ENCODE peak calls at places on chromosomes 13 and 19, in five cellular contexts. E is CD8-positive, alpha-beta memory T cell; P is fibroblast of lung; H is gastrocnemius medialis; N is lower lobe of right lung. B is an unnamed sample. For H3K4me1 and H3K36me3, the result is how much of the 10 kb centered on the place peaks cover.

GRCh38 chr19:30968210-30968609 is 381.0 kb downstream of the TSHZ3 start:
- DNase-seq in P (no peak), E (no peak), H (no peak), N (no peak), B (no peak)

GRCh38 chr13:111926501-111927180 is 140.3 kb upstream of the SOX1 start:
- DNase-seq in P (no peak), E (no peak), H (no peak), N (no peak), B (no peak)

GRCh38 chr13:38358703-38359102 is 9.1 kb downstream of the UFM1 start:
- DNase-seq in H (no peak), P (no peak), E (no peak), N (no peak), B (no peak)

GRCh38 chr13:35729926-35730627 is 253.6 kb upstream of the MAB21L1 start:
- DNase-seq in E (no peak), N (no peak), H (peak), P (no peak), B (no peak)

GRCh38 chr19:55383279-55383788 is 758 bp downstream of the TMEM238 start:
- DNase-seq in P (no peak), H (no peak), E (no peak), N (no peak), B (no peak)

GRCh38 chr19:48897181-48897580 is 1.4 kb downstream of the TULP2 start:
- DNase-seq in N (no peak), E (no peak), H (no peak), P (no peak), B (no peak)

GRCh38 chr19:13670846-13671245 is 93.5 kb upstream of the MRI1 start:
- DNase-seq in E (no peak), P (no peak), N (no peak), H (no peak), B (no peak)

GRCh38 chr19:51948979-51949378 is 21.7 kb downstream of the ZNF613 start:
- DNase-seq in N (no peak), E (no peak), P (peak), H (no peak), B (no peak)

GRCh38 chr13:20127563-20128458 is 33.0 kb downstream of the GJA3 start:
- DNase-seq in E (no peak), N (peak), P (peak), H (peak), B (no peak)

GRCh38 chr13:30493670-30494381 is 28.1 kb upstream of the HMGB1 start:
- DNase-seq in N (no peak), E (no peak), P (no peak), H (no peak), B (no peak)

GRCh38 chr19:53394522-53394973 is 401 bp upstream of the ZNF765 start:
- DNase-seq in H (peak), N (peak), P (no peak), E (no peak), B (no peak)

GRCh38 chr19:54436561-54437229 is 12.3 kb upstream of the LENG8 start:
- DNase-seq in E (no peak), H (no peak), N (no peak), P (no peak), B (no peak)

GRCh38 chr19:4971424-4971793 is 2.5 kb downstream of the KDM4B start:
- DNase-seq in H (peak), P (no peak), N (no peak), E (no peak), B (no peak)

GRCh38 chr19:47499371-47499770 is 15.4 kb upstream of the KPTN start:
- DNase-seq in E (no peak), N (no peak), H (no peak), P (no peak), B (no peak)

GRCh38 chr13:38624822-38625221 is 62.1 kb upstream of the FREM2 start:
- DNase-seq in P (no peak), H (no peak), E (no peak), N (no peak), B (no peak)

GRCh38 chr13:23909606-23910005 is 12.3 kb upstream of the C1QTNF9B start:
- DNase-seq in P (no peak), N (no peak), H (no peak), E (no peak), B (no peak)

GRCh38 chr13:80037505-80037888 is 303.4 kb downstream of the SPRY2 start:
- DNase-seq in P (peak), H (no peak), N (no peak), E (no peak), B (peak)

GRCh38 chr13:99305180-99305965 is 1.8 kb downstream of the GPR183 start:
- DNase-seq in P (no peak), N (no peak), H (no peak), E (no peak), B (no peak)

GRCh38 chr13:77751513-77752456 is 54.3 kb downstream of the SLAIN1 start:
- DNase-seq in E (peak), P (peak), N (peak), H (no peak), B (no peak)

GRCh38 chr13:27024062-27024461 is 147.5 kb downstream of the USP12 start:
- DNase-seq in N (no peak), H (no peak), P (no peak), E (no peak), B (no peak)

GRCh38 chr19:48543121-48543710 is 8.8 kb upstream of the SULT2B1 start:
- DNase-seq in P (peak), H (no peak), N (peak), E (no peak), B (peak)

GRCh38 chr13:42181381-42181953 is 90.5 kb upstream of the AKAP11 start:
- DNase-seq in H (no peak), E (no peak), P (no peak), N (no peak), B (no peak)

GRCh38 chr19:45171211-45171623 is 6.8 kb downstream of the TRAPPC6A start:
- DNase-seq in H (no peak), E (peak), P (no peak), N (no peak), B (no peak)

GRCh38 chr13:112968380-112968909 is 569 bp upstream of the MCF2L start:
- DNase-seq in P (no peak), H (no peak), E (peak), N (peak), B (peak)

GRCh38 chr19:18091217-18091608 is 4.5 kb upstream of the IL12RB1 start:
- DNase-seq in H (peak), P (no peak), N (peak), E (peak), B (no peak)
- H3K4me3 ChIP-seq in H (no peak), P (no peak), N (no peak), E (peak), B (no peak)

GRCh38 chr19:18477974-18478373 is 40.0 kb upstream of the ISYNA1 start:
- DNase-seq in E (no peak), N (no peak), H (no peak), P (no peak), B (no peak)
- H3K4me1 ChIP-seq in E (half or more), N (half or more), H (half or more), P (under half), B (under half)

DNA sequence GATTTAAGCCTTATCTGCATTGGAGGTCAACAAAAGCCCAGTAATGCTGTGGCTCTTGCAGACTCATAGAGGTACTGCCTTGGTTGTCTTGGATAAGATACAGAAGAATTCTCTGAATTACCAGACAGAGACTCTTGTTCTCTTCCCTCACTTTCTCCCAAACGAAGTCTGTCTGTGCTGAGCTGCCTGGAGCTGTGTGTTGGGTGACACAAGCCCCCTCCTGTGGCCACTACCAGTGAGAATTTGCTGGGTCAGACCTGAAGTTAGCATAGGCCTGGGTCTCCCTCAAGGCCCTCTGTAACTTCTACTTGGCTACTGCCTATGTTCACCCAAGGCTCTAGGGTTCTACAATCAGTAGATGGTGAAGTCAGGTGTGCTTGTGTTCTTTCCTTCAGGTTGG is 413.0 kb downstream of the PCDH20 start:
- DNase-seq in P (no peak), E (no peak), H (no peak), N (no peak), B (no peak)
- H3K36me3 ChIP-seq in P (under half), E (under half), H (under half), N (under half), B (under half)

DNA sequence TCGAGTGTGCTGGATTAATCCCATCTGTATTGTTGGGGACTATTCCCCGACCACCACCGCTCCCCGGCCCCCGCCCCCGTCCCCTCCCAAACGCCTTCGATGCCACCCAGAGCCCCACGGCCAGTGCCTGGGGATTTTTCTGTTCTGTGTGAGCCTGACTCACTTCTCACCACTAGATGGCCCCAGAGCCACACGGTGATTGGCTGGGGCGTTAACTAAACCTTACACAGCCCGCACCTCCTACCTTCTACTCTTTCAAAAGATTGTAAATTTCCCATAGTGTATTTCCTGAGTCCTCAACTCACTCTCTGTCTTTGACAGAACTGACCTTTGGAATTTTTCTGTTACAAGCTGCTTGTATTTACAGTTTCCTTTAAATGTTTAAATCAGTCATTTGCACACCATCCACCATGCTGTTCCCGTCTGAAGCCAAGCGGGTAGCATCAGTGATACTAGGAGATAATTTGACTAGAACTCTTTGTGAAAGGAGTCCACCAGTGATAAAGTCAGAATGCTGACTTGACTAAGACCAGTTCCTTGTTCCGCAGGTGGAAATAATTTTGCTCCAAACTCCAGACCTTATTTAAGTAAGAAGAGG is 61.4 kb downstream of the RFX2 start:
- DNase-seq in H (peak), N (peak), P (peak), E (peak), B (no peak)
- H3K4me3 ChIP-seq in H (no peak), N (no peak), P (no peak), E (no peak), B (no peak)

DNA sequence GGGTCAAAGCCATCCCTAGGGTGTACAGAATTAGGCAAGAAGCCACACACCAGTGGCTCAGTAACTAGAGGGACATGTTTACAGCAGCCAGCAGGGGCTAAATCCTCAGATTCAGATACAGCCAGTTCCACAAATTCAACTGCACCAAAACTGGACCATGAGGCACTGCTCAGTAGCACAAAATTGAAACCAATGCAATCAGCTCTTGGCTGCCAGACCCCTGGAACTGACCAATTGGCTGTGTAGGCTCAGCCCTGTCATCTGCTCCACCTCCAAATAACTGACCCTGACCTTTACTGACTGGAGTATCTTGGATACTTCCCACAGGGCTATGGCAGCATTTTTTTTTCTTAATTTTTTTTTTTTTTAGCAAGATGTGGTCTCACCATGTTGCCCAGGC is 226.5 kb downstream of the FOXO1 start:
- DNase-seq in N (no peak), P (no peak), H (no peak), E (no peak), B (no peak)
- H3K4me1 ChIP-seq in N (under half), P (under half), H (under half), E (under half), B (under half)